ENCODE peak calls at places on chromosomes 11 and 22, in eight cellular contexts. P is GM19239; H is stimulated activated CD4-positive, alpha-beta T cell treated with anti-CD3 and anti-CD28 coated beads, Interleukin-4, amount 100 ng/mL, for 48 hours; Y is PC-3; M is tibial artery; I is stimulated activated CD8-positive, alpha-beta memory T cell treated with anti-CD3 and anti-CD28 coated beads, Interleukin-15, amount 100 ng/mL, for 4 hours; Q is NCI-H2227 treated with DMSO at 0.1 percent for 48 hours; F is progenitor cell of endocrine pancreas. U is an unnamed sample.

GRCh38 chr11:7154881-7155344 is 66.1 kb downstream of the RBMXL2 start:
- DNase-seq in Q (no peak), F (no peak), Y (no peak), P (no peak), H (no peak), M (no peak), I (no peak), U (no peak)

GRCh38 chr22:44452531-44453420 is 45.3 kb downstream of the RTL6 start:
- DNase-seq in H (no peak), Y (no peak), I (no peak), Q (no peak), M (no peak), P (no peak), F (no peak), U (no peak)

GRCh38 chr11:59802639-59803176 is 7.9 kb downstream of the MRPL16 start:
- DNase-seq in Q (peak), M (no peak), H (no peak), Y (peak), F (no peak), I (peak), P (no peak), U (peak)

GRCh38 chr11:116244889-116245288 is 527.9 kb downstream of the BUD13 start:
- DNase-seq in Q (no peak), I (no peak), P (no peak), Y (no peak), F (no peak), H (no peak), M (no peak), U (no peak)

GRCh38 chr11:83054001-83054400 is 17.7 kb downstream of the RAB30 start:
- DNase-seq in Y (no peak), Q (no peak), M (no peak), I (no peak), P (no peak), F (no peak), H (no peak), U (no peak)

GRCh38 chr22:37782340-37783168 is 25.2 kb upstream of the GCAT start:
- DNase-seq in H (no peak), Q (no peak), Y (peak), F (no peak), I (no peak), M (no peak), P (no peak), U (no peak)

GRCh38 chr11:75582461-75582934 is 20.4 kb downstream of the SERPINH1 start:
- DNase-seq in M (no peak), F (no peak), H (no peak), P (no peak), I (no peak), Q (no peak), Y (no peak), U (no peak)

GRCh38 chr22:40403141-40403540 is 32.7 kb downstream of the SGSM3 start:
- DNase-seq in Q (no peak), F (no peak), Y (no peak), P (no peak), M (no peak), I (no peak), H (no peak), U (no peak)

GRCh38 chr11:74949748-74950127 is 672 bp downstream of the SPCS2 start:
- DNase-seq in F (no peak), I (no peak), Q (no peak), M (no peak), Y (no peak), H (no peak), P (no peak), U (no peak)